ENCODE peak calls at places on chromosomes 4 and X, in six cellular contexts. Z is Peyer's patch; O is heart right ventricle; K is SK-N-SH; A is naive thymus-derived CD4-positive, alpha-beta T cell; W is HAP-1. T is an unnamed sample. For H3K27me3, the result is how much of the 10 kb centered on the place peaks cover.

GRCh38 chr4:7212101-7212674 is 19.9 kb downstream of the SORCS2 start:
- DNase-seq in A (no peak), W (no peak), O (no peak), Z (no peak), K (no peak), T (no peak)

GRCh38 chrX:53049127-53049517 is 533 bp downstream of the GPR173 start:
- DNase-seq in K (no peak), O (no peak), A (no peak), W (no peak), Z (no peak), T (no peak)

GRCh38 chr4:53118676-53119075 is 247.2 kb downstream of the SCFD2 start:
- DNase-seq in Z (no peak), K (no peak), O (no peak), W (peak), A (no peak), T (no peak)

GRCh38 chrX:150768580-150769190 is 75.5 kb downstream of the MTMR1 start:
- DNase-seq in K (no peak), Z (no peak), A (no peak), O (no peak), W (no peak), T (no peak)

GRCh38 chr4:123418486-123418931 is 21.9 kb downstream of the SPRY1 start:
- DNase-seq in K (no peak), Z (no peak), W (peak), O (no peak), A (no peak), T (no peak)

GRCh38 chrX:132957211-132958085 is 981 bp downstream of the HS6ST2 start:
- DNase-seq in K (peak), W (peak), Z (no peak), A (no peak), O (peak), T (no peak)

GRCh38 chrX:70592091-70592490 is 147.5 kb downstream of the DLG3 start:
- DNase-seq in W (no peak), A (no peak), O (no peak), K (no peak), Z (no peak), T (no peak)

GRCh38 chr4:87375719-87376291 is 15.2 kb downstream of the HSD17B11 start:
- DNase-seq in A (peak), O (no peak), K (peak), W (peak), Z (no peak), T (peak)

GRCh38 chrX:55874807-55875206 is 157.3 kb downstream of the RRAGB start:
- DNase-seq in K (no peak), Z (no peak), A (no peak), O (no peak), W (no peak), T (no peak)

GRCh38 chr4:8238061-8238511 is 31.5 kb upstream of the HTRA3 start:
- DNase-seq in Z (peak), A (no peak), O (no peak), K (no peak), W (no peak), T (peak)

GRCh38 chrX:8748855-8749254 is 16.9 kb upstream of the ANOS1 start:
- DNase-seq in K (peak), Z (no peak), W (no peak), O (no peak), A (peak), T (peak)

GRCh38 chr4:69497081-69497480 is 1.4 kb upstream of the UGT2B4 start:
- DNase-seq in K (no peak), A (no peak), O (no peak), W (no peak), Z (no peak), T (no peak)

GRCh38 chr4:85929926-85930325 is 429.9 kb downstream of the MAPK10 start:
- DNase-seq in A (peak), O (no peak), K (no peak), W (no peak), Z (no peak), T (no peak)

GRCh38 chrX:15834051-15834450 is 20.6 kb downstream of the AP1S2 start:
- DNase-seq in O (no peak), Z (no peak), A (no peak), W (no peak), K (no peak), T (no peak)

GRCh38 chr4:105058177-105058812 is 88.4 kb upstream of the TET2 start:
- DNase-seq in A (no peak), Z (no peak), W (no peak), K (no peak), O (no peak), T (no peak)

GRCh38 chr4:53313510-53313909 is 52.4 kb downstream of the SCFD2 start:
- DNase-seq in K (peak), Z (no peak), A (no peak), W (no peak), O (no peak), T (no peak)

GRCh38 chr4:145278341-145279121 is 98.1 kb upstream of the OTUD4 start:
- DNase-seq in O (no peak), W (no peak), K (no peak), A (no peak), Z (no peak), T (no peak)

GRCh38 chr4:171639540-171639939 is 173.7 kb upstream of the GALNTL6 start:
- DNase-seq in O (no peak), Z (no peak), K (no peak), W (no peak), A (no peak), T (no peak)

GRCh38 chrX:134241960-134242619 is 5.1 kb downstream of the CCDC160 start:
- DNase-seq in K (no peak), A (no peak), Z (no peak), W (no peak), O (no peak), T (no peak)

GRCh38 chr4:112276113-112276512 is 9.6 kb downstream of the TIFA start:
- DNase-seq in Z (no peak), W (no peak), K (no peak), A (no peak), O (no peak), T (no peak)

GRCh38 chrX:47456080-47456479 is 26.9 kb downstream of the ZNF41 start:
- DNase-seq in K (no peak), W (no peak), Z (no peak), A (no peak), O (peak), T (no peak)

GRCh38 chr4:137534516-137534915 is 2.2 kb upstream of the PCDH18 start:
- DNase-seq in K (no peak), Z (no peak), A (no peak), W (no peak), O (no peak), T (no peak)

GRCh38 chr4:137531121-137531520 is 1.2 kb downstream of the PCDH18 start:
- DNase-seq in W (peak), Z (no peak), K (peak), A (no peak), O (no peak), T (no peak)

GRCh38 chr4:137533855-137534254 is 1.6 kb upstream of the PCDH18 start:
- DNase-seq in W (peak), O (no peak), K (no peak), A (no peak), Z (no peak), T (no peak)

GRCh38 chr4:137531951-137532868 is at the start of gene PCDH18:
- DNase-seq in W (peak), O (peak), Z (peak), A (peak), K (peak), T (peak)

DNA sequence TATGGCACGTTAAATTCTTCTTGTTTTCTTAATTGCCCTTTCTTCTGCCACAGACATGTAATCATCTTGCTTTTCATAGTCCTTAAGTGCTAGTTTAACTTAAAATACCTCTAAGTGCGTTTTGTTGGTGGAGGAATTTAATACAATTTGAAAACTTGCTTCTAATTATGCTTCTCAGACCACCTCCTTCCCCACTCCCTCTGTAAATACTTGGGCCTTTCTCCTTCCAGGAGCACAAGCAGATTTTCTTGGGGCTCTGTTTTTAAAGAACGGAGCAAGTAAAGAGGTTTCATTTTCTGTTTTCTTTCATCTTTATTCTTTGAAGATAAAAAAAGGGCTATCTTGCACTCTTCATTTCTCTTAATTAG is 559 bp upstream of the PCDH18 start:
- DNase-seq in K (no peak), Z (no peak), O (no peak), A (peak), W (no peak), T (no peak)
- H3K4me3 ChIP-seq in K (peak), Z (peak), O (peak), A (peak), W (peak), T (peak)

GRCh38 chrX:817759-818158 is 187.2 kb downstream of the SHOX start:
- DNase-seq in W (no peak), A (no peak), K (no peak), O (no peak), Z (no peak), T (no peak)
- H3K27me3 ChIP-seq in W (under half), A (under half), K (under half), O (under half), Z (under half), T (under half)

GRCh38 chrX:18758166-18758932 is 50.9 kb downstream of the PPEF1 start:
- DNase-seq in A (no peak), K (no peak), Z (no peak), O (no peak), W (no peak), T (no peak)

GRCh38 chrX:18753603-18754002 is 46.2 kb downstream of the PPEF1 start:
- DNase-seq in W (no peak), Z (no peak), K (no peak), O (no peak), A (no peak), T (no peak)

GRCh38 chrX:18755651-18756050 is 48.2 kb downstream of the PPEF1 start:
- DNase-seq in K (no peak), Z (no peak), A (no peak), W (no peak), O (no peak), T (no peak)
- H3K4me3 ChIP-seq in K (no peak), Z (no peak), A (no peak), W (no peak), O (no peak), T (no peak)

GRCh38 chr4:108171541-108172230 is 3.0 kb upstream of the LEF1 start:
- DNase-seq in A (peak), W (no peak), Z (no peak), K (peak), O (no peak), T (peak)
- H3K27me3 ChIP-seq in A (under half), W (under half), Z (under half), K (half or more), O (half or more), T (under half)

GRCh38 chr4:70724463-70724862 is 2.7 kb downstream of the RUFY3 start:
- DNase-seq in A (no peak), W (no peak), K (no peak), Z (no peak), O (no peak), T (no peak)
- H3K4me3 ChIP-seq in A (no peak), W (no peak), K (no peak), Z (no peak), O (no peak), T (no peak)

DNA sequence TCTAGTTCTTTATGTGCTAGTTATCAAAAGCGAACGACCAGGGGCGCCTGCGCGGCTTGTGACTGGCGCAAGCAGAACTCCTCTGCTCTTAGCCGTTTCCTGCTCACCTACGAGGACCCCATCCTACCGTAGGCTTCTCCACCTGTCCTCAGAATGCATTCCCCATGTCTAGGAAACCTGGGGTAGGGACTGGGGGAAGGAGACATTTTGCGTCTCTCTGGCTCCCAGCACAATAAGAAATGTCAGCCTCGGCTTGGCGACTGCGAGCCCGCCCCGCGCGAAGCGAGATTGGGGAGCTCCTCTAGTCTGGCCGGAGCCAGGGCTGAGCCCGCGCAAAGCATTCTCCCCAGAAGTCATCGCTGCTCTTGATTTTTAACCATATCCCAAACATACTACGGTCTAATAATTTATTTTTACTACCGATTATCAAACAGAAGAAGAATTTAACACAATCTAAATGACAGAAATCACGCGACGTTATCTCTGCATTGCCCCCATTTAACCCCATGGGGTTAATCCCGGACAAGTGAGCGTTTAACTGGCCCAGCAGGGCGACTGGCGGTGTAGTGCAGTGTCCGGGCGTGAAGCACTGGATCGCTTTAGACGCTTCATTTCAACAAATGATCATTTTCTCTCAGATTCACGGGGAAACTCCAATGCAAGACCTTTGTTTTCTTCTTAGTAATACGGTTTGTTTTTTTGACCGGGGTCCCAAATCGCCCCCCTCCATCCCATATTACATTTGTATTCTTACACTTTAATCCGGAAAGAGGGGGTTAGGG is 7.9 kb upstream of the PITX2 start:
- DNase-seq in A (no peak), W (no peak), O (no peak), Z (no peak), K (no peak), T (no peak)
- H3K27me3 ChIP-seq in A (half or more), W (under half), O (half or more), Z (under half), K (half or more), T (half or more)

GRCh38 chr4:109979932-109980717 is 67.4 kb downstream of the EGF start:
- DNase-seq in A (no peak), W (no peak), Z (no peak), K (no peak), O (no peak), T (no peak)
- H3K4me3 ChIP-seq in A (no peak), W (no peak), Z (no peak), K (no peak), O (no peak), T (no peak)

GRCh38 chrX:40104649-40105015 is 6.9 kb upstream of the BCOR start:
- DNase-seq in A (no peak), O (peak), W (peak), K (peak), Z (peak), T (no peak)

GRCh38 chrX:40106677-40107290 is 9.0 kb upstream of the BCOR start:
- DNase-seq in W (no peak), Z (no peak), A (no peak), O (peak), K (peak), T (no peak)

GRCh38 chrX:40103565-40104323 is 6.0 kb upstream of the BCOR start:
- DNase-seq in K (no peak), W (peak), O (no peak), A (no peak), Z (no peak), T (no peak)

GRCh38 chrX:40105791-40106676 is 8.3 kb upstream of the BCOR start:
- DNase-seq in Z (peak), A (peak), O (peak), K (peak), W (peak), T (peak)

GRCh38 chrX:40105016-40105790 is 7.4 kb upstream of the BCOR start:
- DNase-seq in O (peak), W (peak), K (peak), A (no peak), Z (peak), T (no peak)
- H3K27me3 ChIP-seq in O (under half), W (under half), K (under half), A (under half), Z (under half), T (under half)

GRCh38 chr4:153141238-153141637 is 63.0 kb upstream of the TRIM2 start:
- DNase-seq in Z (no peak), O (no peak), W (no peak), A (no peak), K (no peak), T (no peak)

GRCh38 chr4:153143527-153144348 is 60.5 kb upstream of the TRIM2 start:
- DNase-seq in K (peak), O (no peak), Z (no peak), W (peak), A (no peak), T (no peak)

GRCh38 chr4:153140294-153140693 is 63.9 kb upstream of the TRIM2 start:
- DNase-seq in O (no peak), K (no peak), A (no peak), W (no peak), Z (no peak), T (no peak)

GRCh38 chr4:153146031-153146430 is 58.2 kb upstream of the TRIM2 start:
- DNase-seq in A (no peak), O (no peak), Z (no peak), K (no peak), W (no peak), T (no peak)

GRCh38 chr4:153142700-153143438 is 61.4 kb upstream of the TRIM2 start:
- DNase-seq in Z (peak), W (peak), K (peak), O (peak), A (peak), T (peak)
- H3K4me3 ChIP-seq in Z (no peak), W (no peak), K (peak), O (no peak), A (no peak), T (no peak)